ENCODE peak calls at places on chromosomes 6 and 20, in nine cellular contexts. B is ELR; X is MCF 10A; L is stimulated activated CD8-positive, alpha-beta memory T cell treated with anti-CD3 and anti-CD28 coated beads, Interleukin-2, amount 100 ng/mL, for 48 hours; A is NCI-H2227 treated with DMSO at 0.1 percent for 48 hours; Q is activated CD4-positive, alpha-beta T cell treated with anti-CD3 and anti-CD28 coated beads, Interleukin-2, amount 50 U/mL, for 48 hours; H is naive thymus-derived CD8-positive, alpha-beta T cell; E is stimulated activated CD4-positive, alpha-beta T cell treated with anti-CD3 and anti-CD28 coated beads, Interleukin-4, amount 100 ng/mL, for 48 hours; R is fibroblast of the aortic adventitia. W is an unnamed sample.

GRCh38 chr20:61173966-61174725 is 77.9 kb upstream of the CDH4 start:
- DNase-seq in B (peak), X (no peak), L (no peak), A (no peak), Q (no peak), H (no peak), E (no peak), R (no peak), W (peak)

GRCh38 chr6:29845405-29846006 is 17.9 kb downstream of the HLA-G start:
- DNase-seq in B (peak), X (peak), L (no peak), A (no peak), Q (peak), H (no peak), E (peak), R (no peak), W (peak)

GRCh38 chr6:157839606-157840005 is 16.6 kb downstream of the SNX9 start:
- DNase-seq in B (no peak), X (no peak), L (no peak), A (no peak), Q (no peak), H (no peak), E (no peak), R (no peak), W (no peak)

GRCh38 chr6:45843848-45844521 is 171.7 kb downstream of the CLIC5 start:
- DNase-seq in B (no peak), X (no peak), L (no peak), A (no peak), Q (no peak), H (no peak), E (no peak), R (peak), W (peak)

GRCh38 chr6:27830212-27830664 is 82.0 kb downstream of the OR2B2 start:
- DNase-seq in B (no peak), X (peak), L (no peak), A (no peak), Q (no peak), H (no peak), E (no peak), R (no peak), W (no peak)

GRCh38 chr6:101541873-101542272 is 148.4 kb downstream of the GRIK2 start:
- DNase-seq in B (no peak), X (no peak), L (no peak), A (no peak), Q (no peak), H (no peak), E (no peak), R (no peak), W (no peak)

GRCh38 chr6:47426524-47427302 is 50.9 kb upstream of the CD2AP start:
- DNase-seq in B (no peak), X (no peak), L (no peak), A (no peak), Q (no peak), H (no peak), E (no peak), R (no peak), W (no peak)

GRCh38 chr6:16508959-16509358 is 252.3 kb downstream of the ATXN1 start:
- DNase-seq in B (no peak), X (no peak), L (no peak), A (no peak), Q (no peak), H (no peak), E (no peak), R (no peak), W (no peak)

GRCh38 chr6:153484056-153484455 is 353.0 kb upstream of the RGS17 start:
- DNase-seq in B (peak), X (no peak), L (no peak), A (no peak), Q (no peak), H (no peak), E (no peak), R (no peak), W (no peak)